ENCODE peak calls at places on chromosomes 4 and X, in nine cellular contexts. R is CD4-positive, CD25-positive, alpha-beta regulatory T cell; Z is coronary artery; B is naive thymus-derived CD4-positive, alpha-beta T cell; M is IMR-90; C is heart left ventricle; G is uterus; H is upper lobe of right lung; Y is OCI-LY7. X is an unnamed sample.

GRCh38 chr4:183469936-183470335 is 25.5 kb downstream of the CDKN2AIP start:
- DNase-seq in R (no peak), Z (no peak), B (no peak), M (peak; percentile 61), C (no peak), G (no peak), H (no peak), Y (no peak), X (no peak)

GRCh38 chrX:137916090-137916746 is 350.3 kb downstream of the ZIC3 start:
- DNase-seq in R (no peak), Z (no peak), B (no peak), M (no peak), C (no peak), G (no peak), H (no peak), Y (no peak), X (no peak)

GRCh38 chr4:47837582-47838294 is at the start of gene CORIN:
- DNase-seq in R (peak; percentile 20), Z (no peak), B (no peak), M (no peak), C (peak; percentile 37), G (no peak), H (peak; percentile 70), Y (no peak), X (no peak)

GRCh38 chrX:30364229-30364628 is 55.0 kb upstream of the NR0B1 start:
- DNase-seq in R (no peak), Z (no peak), B (no peak), M (no peak), C (no peak), G (no peak), H (no peak), Y (no peak), X (no peak)

GRCh38 chr4:110904435-110905050 is 281.7 kb upstream of the PITX2 start:
- DNase-seq in R (no peak), Z (no peak), B (no peak), M (peak; percentile 8), C (no peak), G (no peak), H (no peak), Y (no peak), X (no peak)

GRCh38 chr4:42750091-42750490 is 93.2 kb upstream of the ATP8A1 start:
- DNase-seq in R (peak; percentile 41), Z (no peak), B (peak; percentile 39), M (no peak), C (no peak), G (no peak), H (no peak), Y (peak; percentile 60), X (no peak)

GRCh38 chrX:13755254-13755653 is 20.7 kb downstream of the OFD1 start:
- DNase-seq in R (peak; percentile 70), Z (no peak), B (no peak), M (no peak), C (no peak), G (no peak), H (no peak), Y (peak; percentile 47), X (no peak)

GRCh38 chrX:34653811-34654210 is 3.3 kb downstream of the TMEM47 start:
- DNase-seq in R (no peak), Z (no peak), B (no peak), M (no peak), C (no peak), G (no peak), H (no peak), Y (no peak), X (no peak)

GRCh38 chrX:130095249-130095648 is 15.0 kb downstream of the ELF4 start:
- DNase-seq in R (no peak), Z (no peak), B (no peak), M (no peak), C (peak; percentile 3), G (no peak), H (no peak), Y (no peak), X (no peak)

GRCh38 chrX:112056886-112057285 is 25.7 kb downstream of the TRPC5 start:
- DNase-seq in R (no peak), Z (no peak), B (no peak), M (no peak), C (no peak), G (no peak), H (no peak), Y (no peak), X (no peak)

GRCh38 chr4:94486372-94486801 is 34.6 kb downstream of the PDLIM5 start:
- DNase-seq in R (no peak), Z (no peak), B (no peak), M (peak; percentile 20), C (no peak), G (no peak), H (no peak), Y (no peak), X (no peak)

GRCh38 chrX:12984629-12985303 is 9.9 kb downstream of the TMSB4X start:
- DNase-seq in R (peak; percentile 88), Z (no peak), B (peak; percentile 67), M (peak; percentile 35), C (no peak), G (no peak), H (no peak), Y (no peak), X (no peak)

GRCh38 chr4:76850010-76850441 is 47.9 kb downstream of the SOWAHB start:
- DNase-seq in R (no peak), Z (no peak), B (no peak), M (peak; percentile 96), C (no peak), G (no peak), H (no peak), Y (no peak), X (no peak)

GRCh38 chr4:169158860-169159259 is 111.9 kb downstream of the SH3RF1 start:
- DNase-seq in R (no peak), Z (no peak), B (no peak), M (no peak), C (no peak), G (no peak), H (no peak), Y (no peak), X (no peak)

GRCh38 chr4:169158046-169158445 is 112.7 kb downstream of the SH3RF1 start:
- DNase-seq in R (no peak), Z (no peak), B (no peak), M (no peak), C (no peak), G (no peak), H (no peak), Y (no peak), X (no peak)

GRCh38 chr4:169156392-169156791 is 114.4 kb downstream of the SH3RF1 start:
- DNase-seq in R (no peak), Z (no peak), B (no peak), M (no peak), C (no peak), G (no peak), H (no peak), Y (no peak), X (no peak)

GRCh38 chr4:169160825-169161224 is 109.9 kb downstream of the SH3RF1 start:
- DNase-seq in R (no peak), Z (no peak), B (no peak), M (no peak), C (peak; percentile 30), G (peak; percentile 32), H (no peak), Y (no peak), X (no peak)

GRCh38 chr4:169159614-169160013 is 111.1 kb downstream of the SH3RF1 start:
- DNase-seq in R (no peak), Z (no peak), B (no peak), M (peak; percentile 76), C (no peak), G (no peak), H (no peak), Y (no peak), X (no peak)
- H3K27ac ChIP-seq in R (no peak overlapping the region), Z (no peak overlapping the region), B (no peak overlapping the region), M (peak overlapping the region; percentile 67), C (no peak overlapping the region), G (no peak overlapping the region), H (no peak overlapping the region), Y (no peak overlapping the region), X (no peak overlapping the region)

GRCh38 chr4:186680649-186681048 is 43.0 kb downstream of the FAT1 start:
- DNase-seq in R (no peak), Z (no peak), B (no peak), M (no peak), C (no peak), G (no peak), H (no peak), Y (no peak), X (no peak)

GRCh38 chr4:186684889-186685309 is 38.8 kb downstream of the FAT1 start:
- DNase-seq in R (no peak), Z (no peak), B (no peak), M (no peak), C (no peak), G (no peak), H (no peak), Y (no peak), X (no peak)

GRCh38 chr4:186685744-186686143 is 37.9 kb downstream of the FAT1 start:
- DNase-seq in R (no peak), Z (no peak), B (no peak), M (peak; percentile 92), C (no peak), G (no peak), H (no peak), Y (no peak), X (no peak)

GRCh38 chr4:186687263-186687662 is 36.4 kb downstream of the FAT1 start:
- DNase-seq in R (no peak), Z (no peak), B (no peak), M (no peak), C (no peak), G (no peak), H (no peak), Y (no peak), X (no peak)

GRCh38 chr4:186684220-186684619 is 39.4 kb downstream of the FAT1 start:
- DNase-seq in R (no peak), Z (no peak), B (no peak), M (no peak), C (no peak), G (no peak), H (no peak), Y (no peak), X (no peak)
- H3K27ac ChIP-seq in R (no peak overlapping the region), Z (no peak overlapping the region), B (no peak overlapping the region), M (no peak overlapping the region), C (no peak overlapping the region), G (no peak overlapping the region), H (no peak overlapping the region), Y (no peak overlapping the region), X (peak overlapping the region; percentile 75)

GRCh38 chrX:149830192-149830873 is 48.6 kb downstream of the MAGEA9 start:
- DNase-seq in R (peak; percentile 14), Z (no peak), B (no peak), M (peak; percentile 17), C (no peak), G (no peak), H (no peak), Y (no peak), X (no peak)
- H3K27ac ChIP-seq in R (no peak overlapping the region), Z (no peak overlapping the region), B (peak overlapping the region; percentile 67), M (peak overlapping the region; percentile 5), C (no peak overlapping the region), G (peak overlapping the region; percentile 81), H (no peak overlapping the region), Y (no peak overlapping the region), X (peak overlapping the region; percentile 60)

DNA sequence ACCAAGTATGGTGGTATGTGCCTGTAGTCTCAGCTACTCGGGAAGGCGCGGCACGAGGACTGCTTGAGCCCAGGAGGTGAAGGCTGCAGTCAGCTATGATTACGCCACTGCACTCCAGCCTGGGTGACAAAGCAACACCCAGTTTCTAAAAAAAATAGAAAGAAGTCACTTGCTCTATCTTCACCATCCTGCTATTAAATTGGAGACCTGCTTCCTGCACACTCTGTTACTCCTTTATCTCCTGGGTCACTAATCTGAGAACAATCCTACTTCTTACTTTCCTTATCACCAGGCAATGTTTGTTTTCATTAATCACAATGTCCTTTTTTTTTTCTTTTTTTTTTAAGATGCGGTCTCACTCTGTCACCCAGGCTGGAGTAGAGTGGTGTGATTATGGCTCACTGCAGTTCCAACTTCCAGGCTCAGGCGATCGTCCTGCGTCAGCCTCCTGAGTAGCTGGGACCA is 16.2 kb downstream of the PRKX start:
- DNase-seq in R (no peak), Z (no peak), B (no peak), M (no peak), C (no peak), G (no peak), H (no peak), Y (no peak), X (no peak)
- H3K27ac ChIP-seq in R (no peak overlapping the region), Z (peak overlapping the region; percentile 4), B (no peak overlapping the region), M (no peak overlapping the region), C (peak overlapping the region; percentile 39), G (no peak overlapping the region), H (no peak overlapping the region), Y (no peak overlapping the region), X (peak overlapping the region; percentile 23)